ENCODE peak calls at places on chromosomes 1 and 21, in eight cellular contexts. One of them, this sample, is unnamed.

GRCh38 chr1:43936470-43937151 is 3.0 kb downstream of the ARTN start:
- DNase-seq in K562: no peak
- DNase-seq in WTC11: peak
- DNase-seq in H1: peak
- DNase-seq in SK-N-SH: peak
- DNase-seq in HepG2: peak
- DNase-seq in A549: no peak
- DNase-seq in IMR-90: peak
- DNase-seq in this sample: no peak

GRCh38 chr1:197352011-197352410 is 84.0 kb downstream of the CRB1 start:
- DNase-seq in H1: no peak
- DNase-seq in A549: no peak
- DNase-seq in SK-N-SH: no peak
- DNase-seq in K562: no peak
- DNase-seq in HepG2: no peak
- DNase-seq in IMR-90: peak
- DNase-seq in WTC11: no peak
- DNase-seq in this sample: no peak

GRCh38 chr1:65688848-65689247 is 103.8 kb upstream of the PDE4B start:
- DNase-seq in WTC11: no peak
- DNase-seq in K562: no peak
- DNase-seq in A549: no peak
- DNase-seq in HepG2: peak
- DNase-seq in H1: no peak
- DNase-seq in IMR-90: no peak
- DNase-seq in SK-N-SH: no peak
- DNase-seq in this sample: no peak

GRCh38 chr1:215631489-215631888 is 64.4 kb downstream of the KCTD3 start:
- DNase-seq in A549: peak
- DNase-seq in SK-N-SH: no peak
- DNase-seq in H1: no peak
- DNase-seq in IMR-90: peak
- DNase-seq in HepG2: no peak
- DNase-seq in WTC11: no peak
- DNase-seq in K562: no peak
- DNase-seq in this sample: no peak

GRCh38 chr1:10065344-10065685 is 32.6 kb downstream of the UBE4B start:
- DNase-seq in A549: peak
- DNase-seq in IMR-90: no peak
- DNase-seq in SK-N-SH: no peak
- DNase-seq in WTC11: peak
- DNase-seq in HepG2: peak
- DNase-seq in H1: no peak
- DNase-seq in K562: peak
- DNase-seq in this sample: no peak

GRCh38 chr1:54437783-54438182 is 31.6 kb upstream of the SSBP3 start:
- DNase-seq in HepG2: no peak
- DNase-seq in IMR-90: no peak
- DNase-seq in H1: no peak
- DNase-seq in SK-N-SH: no peak
- DNase-seq in A549: no peak
- DNase-seq in WTC11: no peak
- DNase-seq in K562: no peak
- DNase-seq in this sample: no peak

GRCh38 chr1:64745986-64746940 is 1.4 kb downstream of the RAVER2 start:
- DNase-seq in A549: no peak
- DNase-seq in SK-N-SH: peak
- DNase-seq in H1: no peak
- DNase-seq in IMR-90: peak
- DNase-seq in WTC11: no peak
- DNase-seq in K562: no peak
- DNase-seq in HepG2: no peak
- DNase-seq in this sample: no peak

GRCh38 chr1:83900530-83900929 is 98.4 kb downstream of the TTLL7 start:
- DNase-seq in WTC11: no peak
- DNase-seq in SK-N-SH: no peak
- DNase-seq in HepG2: no peak
- DNase-seq in A549: no peak
- DNase-seq in K562: no peak
- DNase-seq in IMR-90: peak
- DNase-seq in H1: no peak
- DNase-seq in this sample: no peak

GRCh38 chr21:43658769-43659135 is 536 bp downstream of the HSF2BP start:
- DNase-seq in A549: no peak
- DNase-seq in IMR-90: no peak
- DNase-seq in WTC11: no peak
- DNase-seq in SK-N-SH: peak
- DNase-seq in K562: no peak
- DNase-seq in HepG2: no peak
- DNase-seq in H1: no peak
- DNase-seq in this sample: no peak

GRCh38 chr1:179087665-179088064 is 5.8 kb downstream of the TOR3A start:
- DNase-seq in HepG2: no peak
- DNase-seq in SK-N-SH: no peak
- DNase-seq in IMR-90: no peak
- DNase-seq in K562: peak
- DNase-seq in WTC11: peak
- DNase-seq in H1: peak
- DNase-seq in A549: no peak
- DNase-seq in this sample: no peak

GRCh38 chr1:31371121-31371520 is 1.8 kb downstream of the FABP3 start:
- DNase-seq in SK-N-SH: no peak
- DNase-seq in A549: no peak
- DNase-seq in K562: no peak
- DNase-seq in IMR-90: no peak
- DNase-seq in WTC11: no peak
- DNase-seq in H1: no peak
- DNase-seq in HepG2: no peak
- DNase-seq in this sample: no peak

GRCh38 chr1:171446396-171446795 is 38.9 kb upstream of the PRRC2C start:
- DNase-seq in K562: no peak
- DNase-seq in A549: no peak
- DNase-seq in H1: no peak
- DNase-seq in WTC11: no peak
- DNase-seq in IMR-90: no peak
- DNase-seq in HepG2: no peak
- DNase-seq in SK-N-SH: no peak
- DNase-seq in this sample: no peak

GRCh38 chr1:171438441-171438840 is 46.9 kb upstream of the PRRC2C start:
- DNase-seq in SK-N-SH: no peak
- DNase-seq in H1: no peak
- DNase-seq in IMR-90: peak
- DNase-seq in WTC11: no peak
- DNase-seq in HepG2: no peak
- DNase-seq in K562: no peak
- DNase-seq in A549: peak
- DNase-seq in this sample: no peak

DNA sequence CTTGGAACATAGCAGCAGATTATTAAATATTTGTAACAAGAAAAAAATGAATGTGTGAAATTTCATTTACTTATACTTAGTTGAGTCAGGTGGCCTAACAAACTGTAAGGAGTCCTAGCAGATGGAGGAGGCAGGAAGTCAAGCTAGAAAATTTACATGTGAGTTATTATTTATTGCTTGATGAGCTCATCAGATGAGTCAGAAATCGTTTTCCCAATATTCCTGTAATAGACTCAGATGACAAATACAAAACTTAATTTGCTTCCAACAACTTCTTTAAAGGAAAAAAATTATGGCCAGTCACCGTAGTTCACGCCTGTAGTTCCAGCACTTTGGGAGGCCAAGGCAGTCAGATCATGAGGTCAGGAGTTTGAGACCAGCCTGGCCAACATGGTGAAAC is 44.1 kb upstream of the PRRC2C start:
- DNase-seq in SK-N-SH: no peak
- DNase-seq in A549: peak
- DNase-seq in WTC11: no peak
- DNase-seq in IMR-90: peak
- DNase-seq in K562: no peak
- DNase-seq in HepG2: no peak
- DNase-seq in H1: no peak
- DNase-seq in this sample: no peak
- TF ChIP-seq USF2 in SK-N-SH: no peak
- TF ChIP-seq USF2 in A549: no peak
- TF ChIP-seq USF2 in WTC11: no peak
- TF ChIP-seq USF2 in IMR-90: no peak
- TF ChIP-seq USF2 in K562: no peak
- TF ChIP-seq USF2 in HepG2: no peak
- TF ChIP-seq USF2 in H1: no peak
- TF ChIP-seq USF2 in this sample: no peak

GRCh38 chr1:91611498-91611917 is 110.9 kb downstream of the CDC7 start:
- DNase-seq in WTC11: peak
- DNase-seq in HepG2: no peak
- DNase-seq in A549: peak
- DNase-seq in SK-N-SH: no peak
- DNase-seq in K562: no peak
- DNase-seq in H1: no peak
- DNase-seq in IMR-90: no peak
- DNase-seq in this sample: no peak
- TF ChIP-seq USF2 in WTC11: no peak
- TF ChIP-seq USF2 in HepG2: no peak
- TF ChIP-seq USF2 in A549: no peak
- TF ChIP-seq USF2 in SK-N-SH: no peak
- TF ChIP-seq USF2 in K562: no peak
- TF ChIP-seq USF2 in H1: no peak
- TF ChIP-seq USF2 in IMR-90: no peak
- TF ChIP-seq USF2 in this sample: no peak

DNA sequence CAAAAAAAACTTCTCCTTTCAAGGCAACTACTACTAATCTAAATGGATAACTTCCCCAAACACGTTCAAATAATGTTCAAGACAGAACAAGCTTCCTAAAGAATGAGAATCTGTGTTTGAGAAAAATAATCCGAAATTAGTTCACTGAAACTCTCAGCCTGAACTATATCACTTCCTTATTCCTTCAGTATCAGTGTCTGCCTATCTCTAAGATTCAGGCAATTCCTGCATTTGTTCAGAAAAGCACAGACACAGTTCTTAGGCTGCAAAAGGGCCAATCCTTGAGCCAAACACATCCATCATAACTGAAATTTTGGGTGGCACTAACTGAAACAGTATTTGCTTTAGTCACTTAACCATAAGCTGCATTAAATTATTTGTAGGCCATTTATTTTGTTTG is 22.3 kb downstream of the DSTYK start:
- DNase-seq in H1: no peak
- DNase-seq in K562: no peak
- DNase-seq in A549: no peak
- DNase-seq in SK-N-SH: no peak
- DNase-seq in WTC11: no peak
- DNase-seq in IMR-90: no peak
- DNase-seq in HepG2: no peak
- DNase-seq in this sample: no peak
- TF ChIP-seq USF2 in H1: no peak
- TF ChIP-seq USF2 in K562: no peak
- TF ChIP-seq USF2 in A549: no peak
- TF ChIP-seq USF2 in SK-N-SH: no peak
- TF ChIP-seq USF2 in WTC11: no peak
- TF ChIP-seq USF2 in IMR-90: no peak
- TF ChIP-seq USF2 in HepG2: no peak
- TF ChIP-seq USF2 in this sample: no peak

GRCh38 chr1:209769171-209769904 is 13.5 kb downstream of the TRAF3IP3 start:
- DNase-seq in K562: no peak
- DNase-seq in IMR-90: peak
- DNase-seq in A549: no peak
- DNase-seq in HepG2: no peak
- DNase-seq in H1: no peak
- DNase-seq in WTC11: no peak
- DNase-seq in SK-N-SH: peak
- DNase-seq in this sample: peak
- TF ChIP-seq USF2 in K562: no peak
- TF ChIP-seq USF2 in IMR-90: no peak
- TF ChIP-seq USF2 in A549: no peak
- TF ChIP-seq USF2 in HepG2: no peak
- TF ChIP-seq USF2 in H1: no peak
- TF ChIP-seq USF2 in WTC11: no peak
- TF ChIP-seq USF2 in SK-N-SH: no peak
- TF ChIP-seq USF2 in this sample: no peak